ENCODE peak calls at places on chromosomes 12 and 14, in eight cellular contexts. P is activated CD8-positive, alpha-beta T cell treated with anti-CD3 and anti-CD28 coated beads for 36 hours; B is cardiac muscle cell; H is retinal pigment epithelial cell; I is brain microvascular endothelial cell; F is WTC11; J is osteocyte; O is fibroblast of lung. M is an unnamed sample.
A peak's percentile ranks its signal among the peaks of the same experiment; 100 is the strongest.

GRCh38 chr12:114163766-114164165 is 197.6 kb upstream of the RBM19 start:
- DNase-seq in H (no peak), F (no peak), B (peak; percentile 51), P (no peak), J (no peak), O (peak; percentile 68), I (peak; percentile 14), M (no peak)

GRCh38 chr14:72844528-72844927 is 49.4 kb downstream of the DPF3 start:
- DNase-seq in F (no peak), P (no peak), B (no peak), O (no peak), H (no peak), I (peak; percentile 10), J (no peak), M (no peak)

GRCh38 chr14:102317564-102318248 is 1.8 kb upstream of the ZNF839 start:
- DNase-seq in I (no peak), B (no peak), H (no peak), P (peak; percentile 77), J (no peak), F (no peak), O (no peak), M (peak; percentile 17)

GRCh38 chr14:69561893-69562292 is 12.8 kb downstream of the CCDC177 start:
- DNase-seq in B (no peak), O (no peak), J (no peak), F (no peak), P (no peak), I (no peak), H (no peak), M (no peak)

GRCh38 chr12:77537648-77538047 is 293.0 kb upstream of the NAV3 start:
- DNase-seq in B (peak; percentile 2), H (no peak), J (no peak), F (no peak), I (no peak), O (peak; percentile 58), P (no peak), M (no peak)

GRCh38 chr14:64720190-64720589 is 16.0 kb downstream of the PLEKHG3 start:
- DNase-seq in J (no peak), F (peak; percentile 5), O (peak; percentile 30), H (peak; percentile 59), B (no peak), P (no peak), I (peak; percentile 90), M (no peak)

GRCh38 chr12:54958048-54958658 is 26.4 kb downstream of the TESPA1 start:
- DNase-seq in O (peak; percentile 81), P (peak; percentile 54), J (no peak), F (peak; percentile 33), H (peak; percentile 22), B (peak; percentile 83), I (peak; percentile 55), M (peak; percentile 43)

GRCh38 chr12:118526255-118527095 is 150.1 kb downstream of the SUDS3 start:
- DNase-seq in F (no peak), J (no peak), B (no peak), I (no peak), H (no peak), O (no peak), P (no peak), M (no peak)

GRCh38 chr12:114013601-114014345 is 47.6 kb upstream of the RBM19 start:
- DNase-seq in I (no peak), F (peak; percentile 52), J (no peak), B (peak; percentile 39), P (peak; percentile 13), H (no peak), O (peak; percentile 47), M (no peak)

GRCh38 chr12:60494249-60494648 is 898.4 kb downstream of the SLC16A7 start:
- DNase-seq in P (no peak), J (no peak), I (peak; percentile 26), O (peak; percentile 74), B (peak; percentile 53), F (no peak), H (no peak), M (no peak)

GRCh38 chr12:4506870-4507269 is 31.8 kb upstream of the RAD51AP1 start:
- DNase-seq in P (peak; percentile 32), B (peak; percentile 21), F (no peak), J (no peak), O (peak; percentile 50), I (peak; percentile 35), H (no peak), M (peak; percentile 76)

GRCh38 chr12:6326316-6326959 is 15.4 kb downstream of the TNFRSF1A start:
- DNase-seq in O (peak; percentile 68), F (peak; percentile 73), P (peak; percentile 54), H (no peak), J (no peak), I (peak; percentile 44), B (peak; percentile 78), M (peak; percentile 74)

GRCh38 chr12:114434341-114434740 is 28.4 kb upstream of the TBX5 start:
- DNase-seq in B (no peak), J (no peak), O (peak; percentile 89), H (no peak), I (no peak), P (no peak), F (no peak), M (no peak)

GRCh38 chr12:104485651-104486341 is 29.0 kb downstream of the CHST11 start:
- DNase-seq in P (peak; percentile 78), H (no peak), F (no peak), I (no peak), O (no peak), J (no peak), B (no peak), M (no peak)

GRCh38 chr14:52417139-52417538 is 103.0 kb downstream of the PTGER2 start:
- DNase-seq in O (no peak), B (no peak), H (no peak), P (no peak), I (no peak), J (no peak), F (no peak), M (no peak)
- TF ChIP-seq CTCF in O (no peak), B (no peak), H (no peak), P (no peak), I (no peak), J (no peak), F (no peak), M (no peak)

DNA sequence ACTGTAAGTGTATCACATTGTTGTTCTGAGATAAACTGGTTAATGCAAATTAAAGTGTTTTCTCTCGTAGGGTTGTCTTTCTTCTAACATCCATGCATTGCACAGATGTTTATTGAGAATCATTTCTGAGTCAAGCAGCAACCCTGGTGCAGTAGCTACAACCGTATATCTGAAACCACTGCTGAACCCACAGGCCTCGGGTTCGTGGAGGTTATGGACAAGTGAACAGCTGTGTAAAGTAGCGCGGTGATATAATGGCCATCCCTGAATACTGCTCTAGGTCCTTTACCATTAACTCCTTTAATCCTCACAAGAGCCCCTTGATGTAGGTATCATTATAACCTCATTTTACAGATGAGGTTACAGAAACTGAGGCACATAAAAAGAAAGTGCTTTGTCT is 486.1 kb upstream of the TMEM132C start:
- DNase-seq in F (no peak), P (no peak), H (no peak), B (no peak), I (no peak), O (no peak), J (no peak), M (no peak)
- TF ChIP-seq CTCF in F (no peak), P (no peak), H (no peak), B (no peak), I (no peak), O (no peak), J (no peak), M (no peak)

DNA sequence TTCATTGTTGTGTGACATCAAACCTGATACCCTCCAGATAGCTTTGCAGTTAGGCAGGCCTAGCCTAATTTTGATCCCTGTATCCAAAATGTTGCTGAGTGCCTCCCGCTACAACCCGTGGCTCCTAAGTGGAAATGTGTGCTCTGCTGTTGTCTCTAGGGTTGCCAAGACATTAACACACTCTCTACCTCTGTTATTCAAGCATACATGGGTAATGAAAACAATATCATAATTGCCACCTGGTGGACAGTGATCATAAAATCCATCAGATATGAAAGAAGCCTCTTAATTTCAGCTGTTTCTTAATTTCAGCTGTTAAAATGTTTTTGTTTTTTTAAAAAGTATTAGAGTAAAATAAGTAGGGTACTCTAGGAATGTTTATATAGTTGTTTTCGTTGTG is 93.5 kb downstream of the PLEKHA5 start:
- DNase-seq in F (no peak), O (no peak), I (no peak), H (no peak), B (no peak), J (no peak), P (no peak), M (peak; percentile 4)
- TF ChIP-seq CTCF in F (no peak), O (no peak), I (peak; percentile 28), H (peak; percentile 19), B (peak; percentile 8), J (peak; percentile 40), P (no peak), M (no peak)

GRCh38 chr14:20632831-20633771 is 8.4 kb downstream of the OR6S1 start:
- DNase-seq in F (peak; percentile 78), H (no peak), B (peak; percentile 76), I (peak; percentile 85), P (peak; percentile 92), O (peak; percentile 65), J (no peak), M (peak; percentile 80)
- TF ChIP-seq CTCF in F (no peak), H (no peak), B (no peak), I (no peak), P (no peak), O (no peak), J (no peak), M (no peak)

DNA sequence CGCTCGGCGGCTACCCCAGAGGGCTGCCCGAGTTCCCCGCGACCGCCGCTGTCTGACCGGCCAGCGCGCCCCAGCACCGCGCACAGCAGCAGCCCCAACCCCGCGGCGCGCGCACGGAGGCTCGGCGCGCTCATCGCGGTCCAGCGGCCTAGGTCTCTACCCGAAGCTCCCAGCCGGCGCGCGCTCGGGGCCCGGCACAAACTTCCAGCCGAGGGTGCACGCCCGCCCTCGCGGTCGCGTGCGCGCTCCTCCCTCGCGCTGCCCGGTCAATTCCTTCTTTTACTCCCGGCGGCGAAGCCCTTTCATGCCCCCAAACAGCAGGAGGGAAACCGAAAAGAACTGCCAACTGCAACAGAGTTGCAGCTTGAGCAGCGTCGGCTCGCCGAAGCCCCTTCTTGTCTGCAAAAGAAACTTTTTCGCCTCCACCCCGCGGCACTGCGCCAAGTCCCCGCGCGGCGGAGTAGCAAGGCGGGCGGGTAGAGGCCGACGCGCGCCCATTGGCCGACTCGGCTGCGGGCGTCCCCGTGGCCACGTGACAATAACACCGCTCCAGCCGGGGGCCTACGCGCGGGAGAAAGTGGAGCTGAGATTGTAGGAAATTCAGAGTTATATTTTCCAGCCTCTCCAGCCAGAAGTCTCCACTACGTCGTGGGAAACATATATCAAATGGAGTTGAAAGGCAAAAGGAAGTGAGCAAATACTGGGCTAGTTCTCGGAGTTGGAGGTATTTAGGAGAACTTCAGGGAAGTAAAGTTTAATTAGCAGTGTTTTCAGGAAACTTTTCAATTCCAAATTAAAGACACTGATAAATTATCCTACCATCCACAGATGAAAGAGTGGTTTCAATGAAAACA is at the start of gene LRIG3:
- DNase-seq in F (peak; percentile 79), H (peak; percentile 68), I (peak; percentile 88), P (peak; percentile 17), J (peak; percentile 98), O (peak; percentile 93), B (peak; percentile 94), M (peak; percentile 76)
- TF ChIP-seq CTCF in F (no peak), H (no peak), I (peak; percentile 19), P (no peak), J (no peak), O (no peak), B (no peak), M (no peak)

GRCh38 chr12:102917026-102917787 is at the start of gene PAH:
- DNase-seq in F (peak; percentile 82), H (no peak), O (no peak), I (no peak), P (peak; percentile 28), J (no peak), B (no peak), M (no peak)
- TF ChIP-seq CTCF in F (no peak), H (no peak), O (no peak), I (no peak), P (peak; percentile 14), J (no peak), B (no peak), M (no peak)

GRCh38 chr12:11621797-11622423 is 27.6 kb upstream of the ETV6 start:
- DNase-seq in H (no peak), B (peak; percentile 27), F (no peak), J (no peak), P (peak; percentile 47), I (peak; percentile 36), O (no peak), M (no peak)
- TF ChIP-seq CTCF in H (no peak), B (no peak), F (no peak), J (no peak), P (no peak), I (peak; percentile 31), O (no peak), M (peak; percentile 13)